ENCODE peak calls at places on chromosome 5, in six cellular contexts. One of them, this sample, is unnamed.
A peak's percentile ranks its signal among the peaks of the same experiment; 100 is the strongest.

GRCh38 chr5:126107381-126107780 is 315.8 kb upstream of the GRAMD2B start:
- DNase-seq in kidney epithelial cell: peak; percentile 5
- DNase-seq in fibroblast of the aortic adventitia: no peak
- DNase-seq in PC-3: no peak
- DNase-seq in WTC11: no peak
- DNase-seq in breast epithelium: no peak
- DNase-seq in this sample: no peak

GRCh38 chr5:157219491-157220271 is 39.0 kb downstream of the ITK start:
- DNase-seq in fibroblast of the aortic adventitia: no peak
- DNase-seq in WTC11: no peak
- DNase-seq in PC-3: no peak
- DNase-seq in breast epithelium: no peak
- DNase-seq in kidney epithelial cell: no peak
- DNase-seq in this sample: no peak

GRCh38 chr5:71767661-71768060 is 48.6 kb downstream of the CARTPT start:
- DNase-seq in breast epithelium: no peak
- DNase-seq in PC-3: peak; percentile 45
- DNase-seq in kidney epithelial cell: no peak
- DNase-seq in fibroblast of the aortic adventitia: peak; percentile 23
- DNase-seq in WTC11: no peak
- DNase-seq in this sample: no peak

GRCh38 chr5:112014771-112015170 is 257.8 kb upstream of the NREP start:
- DNase-seq in breast epithelium: no peak
- DNase-seq in kidney epithelial cell: no peak
- DNase-seq in PC-3: no peak
- DNase-seq in WTC11: no peak
- DNase-seq in fibroblast of the aortic adventitia: peak; percentile 62
- DNase-seq in this sample: no peak

GRCh38 chr5:93299596-93300308 is 281.3 kb downstream of the NR2F1-AS1 start:
- DNase-seq in WTC11: peak; percentile 44
- DNase-seq in breast epithelium: no peak
- DNase-seq in kidney epithelial cell: peak; percentile 71
- DNase-seq in fibroblast of the aortic adventitia: no peak
- DNase-seq in PC-3: no peak
- DNase-seq in this sample: no peak

GRCh38 chr5:141040093-141040762 is 10.9 kb upstream of the PCDHB1 start:
- DNase-seq in fibroblast of the aortic adventitia: no peak
- DNase-seq in WTC11: peak; percentile 77
- DNase-seq in kidney epithelial cell: no peak
- DNase-seq in PC-3: peak; percentile 79
- DNase-seq in breast epithelium: peak; percentile 26
- DNase-seq in this sample: no peak

GRCh38 chr5:124301850-124302249 is 444.6 kb downstream of the ZNF608 start:
- DNase-seq in kidney epithelial cell: no peak
- DNase-seq in breast epithelium: no peak
- DNase-seq in WTC11: no peak
- DNase-seq in PC-3: no peak
- DNase-seq in fibroblast of the aortic adventitia: peak; percentile 12
- DNase-seq in this sample: no peak

GRCh38 chr5:52800394-52801213 is 12.9 kb downstream of the ITGA1 start:
- DNase-seq in WTC11: peak; percentile 53
- DNase-seq in PC-3: peak; percentile 64
- DNase-seq in breast epithelium: peak; percentile 51
- DNase-seq in fibroblast of the aortic adventitia: peak; percentile 64
- DNase-seq in kidney epithelial cell: peak; percentile 60
- DNase-seq in this sample: peak; percentile 36

GRCh38 chr5:68953885-68954617 is 139.8 kb upstream of the SLC30A5 start:
- DNase-seq in kidney epithelial cell: no peak
- DNase-seq in breast epithelium: no peak
- DNase-seq in fibroblast of the aortic adventitia: peak; percentile 30
- DNase-seq in PC-3: no peak
- DNase-seq in WTC11: no peak
- DNase-seq in this sample: no peak

GRCh38 chr5:84724181-84724580 is 339.5 kb upstream of the EDIL3 start:
- DNase-seq in WTC11: no peak
- DNase-seq in fibroblast of the aortic adventitia: no peak
- DNase-seq in PC-3: no peak
- DNase-seq in breast epithelium: no peak
- DNase-seq in kidney epithelial cell: no peak
- DNase-seq in this sample: no peak

GRCh38 chr5:178415353-178415752 is 174.8 kb downstream of the COL23A1 start:
- DNase-seq in fibroblast of the aortic adventitia: no peak
- DNase-seq in kidney epithelial cell: no peak
- DNase-seq in PC-3: no peak
- DNase-seq in WTC11: no peak
- DNase-seq in breast epithelium: no peak
- DNase-seq in this sample: no peak

GRCh38 chr5:34923694-34924461 is 5.5 kb upstream of the DNAJC21 start:
- DNase-seq in fibroblast of the aortic adventitia: peak; percentile 84
- DNase-seq in PC-3: peak; percentile 97
- DNase-seq in WTC11: no peak
- DNase-seq in kidney epithelial cell: peak; percentile 71
- DNase-seq in breast epithelium: no peak
- DNase-seq in this sample: no peak

GRCh38 chr5:7094626-7095025 is 301.3 kb upstream of the ADCY2 start:
- DNase-seq in kidney epithelial cell: no peak
- DNase-seq in WTC11: peak; percentile 61
- DNase-seq in breast epithelium: no peak
- DNase-seq in fibroblast of the aortic adventitia: no peak
- DNase-seq in PC-3: peak; percentile 49
- DNase-seq in this sample: no peak

GRCh38 chr5:1883120-1883924 is 597 bp upstream of the IRX4 start:
- DNase-seq in kidney epithelial cell: no peak
- DNase-seq in PC-3: peak; percentile 14
- DNase-seq in breast epithelium: no peak
- DNase-seq in fibroblast of the aortic adventitia: no peak
- DNase-seq in WTC11: peak; percentile 66
- DNase-seq in this sample: no peak

GRCh38 chr5:2133936-2134335 is 251.2 kb upstream of the IRX4 start:
- DNase-seq in WTC11: no peak
- DNase-seq in breast epithelium: no peak
- DNase-seq in kidney epithelial cell: no peak
- DNase-seq in PC-3: no peak
- DNase-seq in fibroblast of the aortic adventitia: no peak
- DNase-seq in this sample: no peak

GRCh38 chr5:60945760-60946253 is 802 bp downstream of the NDUFAF2 start:
- DNase-seq in fibroblast of the aortic adventitia: peak; percentile 59
- DNase-seq in kidney epithelial cell: no peak
- DNase-seq in WTC11: no peak
- DNase-seq in PC-3: peak; percentile 18
- DNase-seq in breast epithelium: no peak
- DNase-seq in this sample: no peak

GRCh38 chr5:161548472-161549094 is 2.1 kb upstream of the GABRB2 start:
- DNase-seq in kidney epithelial cell: no peak
- DNase-seq in WTC11: peak; percentile 39
- DNase-seq in breast epithelium: no peak
- DNase-seq in PC-3: no peak
- DNase-seq in fibroblast of the aortic adventitia: no peak
- DNase-seq in this sample: no peak

GRCh38 chr5:141508808-141509611 is 20.1 kb downstream of the PCDHGC5 start:
- DNase-seq in WTC11: peak; percentile 72
- DNase-seq in breast epithelium: peak; percentile 49
- DNase-seq in kidney epithelial cell: peak; percentile 92
- DNase-seq in PC-3: peak; percentile 79
- DNase-seq in fibroblast of the aortic adventitia: peak; percentile 96
- DNase-seq in this sample: no peak

GRCh38 chr5:58887311-58887710 is 304.4 kb downstream of the RAB3C start:
- DNase-seq in PC-3: no peak
- DNase-seq in fibroblast of the aortic adventitia: no peak
- DNase-seq in breast epithelium: no peak
- DNase-seq in WTC11: no peak
- DNase-seq in kidney epithelial cell: no peak
- DNase-seq in this sample: no peak

GRCh38 chr5:172444110-172444510 is 10.2 kb downstream of the SH3PXD2B start:
- DNase-seq in PC-3: peak; percentile 26
- DNase-seq in breast epithelium: no peak
- DNase-seq in WTC11: no peak
- DNase-seq in fibroblast of the aortic adventitia: peak; percentile 96
- DNase-seq in kidney epithelial cell: no peak
- DNase-seq in this sample: no peak

GRCh38 chr5:40385544-40385943 is 294.2 kb upstream of the PTGER4 start:
- DNase-seq in PC-3: peak; percentile 99
- DNase-seq in kidney epithelial cell: peak; percentile 74
- DNase-seq in breast epithelium: peak; percentile 52
- DNase-seq in WTC11: no peak
- DNase-seq in fibroblast of the aortic adventitia: no peak
- DNase-seq in this sample: no peak

GRCh38 chr5:144284931-144285330 is 114.3 kb downstream of the KCTD16 start:
- DNase-seq in PC-3: no peak
- DNase-seq in fibroblast of the aortic adventitia: peak; percentile 79
- DNase-seq in WTC11: no peak
- DNase-seq in breast epithelium: no peak
- DNase-seq in kidney epithelial cell: no peak
- DNase-seq in this sample: no peak

GRCh38 chr5:164532226-164532937 is 1027.0 kb downstream of the MAT2B start:
- DNase-seq in PC-3: no peak
- DNase-seq in kidney epithelial cell: no peak
- DNase-seq in breast epithelium: no peak
- DNase-seq in fibroblast of the aortic adventitia: peak; percentile 9
- DNase-seq in WTC11: no peak
- DNase-seq in this sample: no peak
- TF ChIP-seq CTCF in PC-3: no peak
- TF ChIP-seq CTCF in kidney epithelial cell: no peak
- TF ChIP-seq CTCF in breast epithelium: no peak
- TF ChIP-seq CTCF in fibroblast of the aortic adventitia: no peak
- TF ChIP-seq CTCF in WTC11: no peak
- TF ChIP-seq CTCF in this sample: no peak

DNA sequence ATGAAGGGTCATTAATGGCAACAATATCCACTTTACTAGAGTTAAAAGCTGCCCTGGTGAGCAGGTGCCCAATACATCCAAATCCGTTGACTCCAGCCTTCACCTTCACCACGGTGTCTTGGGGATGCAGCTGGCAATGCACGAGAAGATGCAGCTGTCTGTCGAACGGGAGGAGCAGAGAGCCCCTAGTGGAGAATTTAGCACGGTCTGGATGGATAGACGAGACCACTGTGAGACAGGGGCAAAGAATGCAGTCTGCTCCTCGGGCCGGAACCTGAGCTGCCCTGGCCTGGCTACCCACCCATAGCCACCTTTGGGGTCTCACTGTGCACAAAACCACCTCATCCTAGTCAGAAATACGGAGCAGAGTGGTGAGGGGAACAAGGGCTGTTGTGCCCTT is 35.1 kb downstream of the ADRA1B start:
- DNase-seq in PC-3: no peak
- DNase-seq in breast epithelium: no peak
- DNase-seq in fibroblast of the aortic adventitia: no peak
- DNase-seq in kidney epithelial cell: no peak
- DNase-seq in WTC11: peak; percentile 30
- DNase-seq in this sample: no peak
- TF ChIP-seq CTCF in PC-3: peak; percentile 20
- TF ChIP-seq CTCF in breast epithelium: no peak
- TF ChIP-seq CTCF in fibroblast of the aortic adventitia: peak; percentile 7
- TF ChIP-seq CTCF in kidney epithelial cell: peak; percentile 71
- TF ChIP-seq CTCF in WTC11: no peak
- TF ChIP-seq CTCF in this sample: no peak

DNA sequence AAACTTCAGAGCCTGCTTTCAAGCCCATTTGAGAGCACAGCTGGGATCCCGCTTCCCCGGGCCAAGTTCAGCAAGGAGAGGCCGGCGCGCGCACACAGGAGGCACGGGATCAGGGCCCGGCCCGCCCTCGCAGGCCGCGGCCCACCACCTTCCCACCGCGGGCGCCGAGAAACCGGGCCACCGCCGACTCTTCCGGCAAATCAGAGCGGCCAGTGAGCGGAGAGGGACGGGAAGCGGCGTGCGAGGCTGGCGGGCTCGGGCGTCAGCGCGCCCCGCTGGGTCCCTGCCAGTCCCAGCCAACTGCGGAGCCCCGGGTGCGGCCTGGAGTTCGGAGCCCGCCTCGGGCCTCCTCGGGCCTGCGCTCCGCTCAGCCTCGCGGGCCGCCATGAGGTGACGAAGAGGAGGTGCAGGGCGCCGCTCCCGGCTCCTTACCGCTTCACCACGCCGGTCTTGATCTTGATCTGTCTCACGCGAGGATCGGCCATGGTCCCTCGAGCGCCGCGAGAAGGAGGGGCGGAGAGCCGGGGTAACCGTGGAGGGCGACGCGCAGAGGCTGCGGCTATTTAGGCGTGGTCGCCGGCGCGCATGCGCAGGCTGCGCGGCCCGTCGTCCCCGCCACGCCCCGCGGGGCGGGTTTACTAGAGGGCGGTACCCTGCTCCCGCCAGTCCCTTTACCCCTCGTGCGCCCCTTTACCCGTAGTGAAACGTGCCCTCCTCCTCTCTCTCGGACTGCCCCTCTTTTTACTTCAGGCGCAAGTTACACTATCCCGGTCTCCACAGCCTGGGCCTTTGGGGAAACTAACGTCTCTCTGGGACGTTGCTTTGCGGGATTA is at the start of gene TBCA:
- DNase-seq in WTC11: peak; percentile 88
- DNase-seq in PC-3: peak; percentile 88
- DNase-seq in breast epithelium: peak; percentile 73
- DNase-seq in fibroblast of the aortic adventitia: peak; percentile 92
- DNase-seq in kidney epithelial cell: peak; percentile 51
- DNase-seq in this sample: peak; percentile 40
- TF ChIP-seq CTCF in WTC11: no peak
- TF ChIP-seq CTCF in PC-3: no peak
- TF ChIP-seq CTCF in breast epithelium: no peak
- TF ChIP-seq CTCF in fibroblast of the aortic adventitia: peak; percentile 26
- TF ChIP-seq CTCF in kidney epithelial cell: peak; percentile 14
- TF ChIP-seq CTCF in this sample: peak; percentile 17

GRCh38 chr5:610011-610743 is 2.0 kb upstream of the CEP72 start:
- DNase-seq in kidney epithelial cell: no peak
- DNase-seq in WTC11: no peak
- DNase-seq in PC-3: no peak
- DNase-seq in breast epithelium: no peak
- DNase-seq in fibroblast of the aortic adventitia: no peak
- DNase-seq in this sample: no peak
- TF ChIP-seq CTCF in kidney epithelial cell: no peak
- TF ChIP-seq CTCF in WTC11: no peak
- TF ChIP-seq CTCF in PC-3: no peak
- TF ChIP-seq CTCF in breast epithelium: no peak
- TF ChIP-seq CTCF in fibroblast of the aortic adventitia: no peak
- TF ChIP-seq CTCF in this sample: no peak